ENCODE peak calls at places on chromosomes 11 and 22, in ten cellular contexts. V is gastrocnemius medialis, N is heart left ventricle, A is upper lobe of left lung, J is stomach, D is tibial nerve, C is ovary, O is transverse colon, I is esophagus muscularis mucosa, K is HCT116. L is an unnamed sample.

GRCh38 chr11:48210052-48210451 is 6.6 kb upstream of the OR4B1 start:
- DNase-seq in V (no peak), N (no peak), A (no peak), J (no peak), D (no peak), C (no peak), O (no peak), I (no peak), K (no peak), L (no peak)

GRCh38 chr11:118436639-118437045 is 350 bp downstream of the KMT2A start:
- DNase-seq in V (no peak), N (peak; percentile 34), A (peak; percentile 21), J (no peak), D (peak; percentile 5), C (no peak), O (peak; percentile 32), I (no peak), K (no peak), L (peak; percentile 34)

GRCh38 chr11:94895451-94895850 is 77.9 kb downstream of the CWC15 start:
- DNase-seq in V (no peak), N (no peak), A (no peak), J (no peak), D (no peak), C (no peak), O (no peak), I (no peak), K (no peak), L (no peak)

GRCh38 chr22:27801616-27802388 is at the start of gene MN1:
- DNase-seq in V (no peak), N (no peak), A (no peak), J (peak; percentile 48), D (peak; percentile 64), C (peak; percentile 78), O (peak; percentile 25), I (no peak), K (no peak), L (peak; percentile 56)

GRCh38 chr22:44586337-44586990 is 88.4 kb upstream of the RTL6 start:
- DNase-seq in V (no peak), N (no peak), A (no peak), J (no peak), D (no peak), C (no peak), O (no peak), I (no peak), K (no peak), L (no peak)

GRCh38 chr11:115303929-115304328 is 200.3 kb downstream of the CADM1 start:
- DNase-seq in V (no peak), N (no peak), A (no peak), J (no peak), D (no peak), C (no peak), O (no peak), I (no peak), K (no peak), L (no peak)

GRCh38 chr22:39097098-39098020 is at the start of gene APOBEC3H:
- DNase-seq in V (no peak), N (no peak), A (peak; percentile 44), J (no peak), D (peak; percentile 25), C (no peak), O (peak; percentile 41), I (no peak), K (peak; percentile 16), L (no peak)

GRCh38 chr11:119798656-119799055 is 69.7 kb upstream of the NECTIN1 start:
- DNase-seq in V (no peak), N (no peak), A (no peak), J (no peak), D (no peak), C (no peak), O (no peak), I (no peak), K (no peak), L (no peak)

GRCh38 chr11:16923987-16924386 is 90.2 kb downstream of the PLEKHA7 start:
- DNase-seq in V (no peak), N (no peak), A (no peak), J (peak; percentile 42), D (no peak), C (no peak), O (peak; percentile 80), I (no peak), K (no peak), L (peak; percentile 33)

GRCh38 chr22:21977814-21978213 is 4.8 kb downstream of the TOP3B start:
- DNase-seq in V (no peak), N (no peak), A (no peak), J (no peak), D (no peak), C (no peak), O (no peak), I (no peak), K (no peak), L (no peak)

GRCh38 chr11:92752122-92752521 is 217.3 kb upstream of the MTNR1B start:
- DNase-seq in V (no peak), N (no peak), A (no peak), J (no peak), D (no peak), C (no peak), O (peak; percentile 11), I (no peak), K (no peak), L (no peak)

GRCh38 chr22:25201557-25202273 is 2.1 kb downstream of the CRYBB3 start:
- DNase-seq in V (no peak), N (no peak), A (no peak), J (no peak), D (no peak), C (no peak), O (no peak), I (no peak), K (no peak), L (no peak)

DNA sequence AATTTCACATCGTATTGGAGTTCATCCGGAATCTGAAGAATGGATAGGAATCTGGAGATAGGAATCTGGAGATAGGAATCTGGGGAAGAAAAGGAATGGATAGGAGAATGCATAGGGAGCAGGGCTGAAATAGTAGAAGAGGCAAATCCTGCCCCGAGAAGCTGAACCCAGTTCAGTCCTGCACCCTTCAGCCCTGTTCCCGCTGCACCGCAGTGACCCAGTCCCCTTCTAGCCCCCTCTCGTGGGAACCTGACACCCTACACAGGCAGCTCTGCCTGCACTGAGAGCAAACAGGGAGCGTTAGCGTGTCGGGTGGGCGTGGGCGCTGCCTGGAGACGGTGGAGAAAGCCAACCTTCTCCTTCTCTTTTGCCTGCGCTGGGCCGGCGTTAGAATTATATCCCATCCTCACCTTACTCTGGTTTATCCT is 1.1 kb upstream of the CCKBR start:
- DNase-seq in V (no peak), N (no peak), A (no peak), J (peak; percentile 31), D (no peak), C (no peak), O (no peak), I (no peak), K (no peak), L (peak; percentile 25)
- H3K4me3 ChIP-seq in V (peak overlapping the region; percentile 50), N (peak overlapping the region; percentile 51), A (peak overlapping the region; percentile 44), J (peak overlapping the region; percentile 58), D (peak overlapping the region; percentile 44), C (peak overlapping the region; percentile 25), O (no peak overlapping the region), I (peak overlapping the region; percentile 60), K (no peak overlapping the region), L (no peak overlapping the region)

DNA sequence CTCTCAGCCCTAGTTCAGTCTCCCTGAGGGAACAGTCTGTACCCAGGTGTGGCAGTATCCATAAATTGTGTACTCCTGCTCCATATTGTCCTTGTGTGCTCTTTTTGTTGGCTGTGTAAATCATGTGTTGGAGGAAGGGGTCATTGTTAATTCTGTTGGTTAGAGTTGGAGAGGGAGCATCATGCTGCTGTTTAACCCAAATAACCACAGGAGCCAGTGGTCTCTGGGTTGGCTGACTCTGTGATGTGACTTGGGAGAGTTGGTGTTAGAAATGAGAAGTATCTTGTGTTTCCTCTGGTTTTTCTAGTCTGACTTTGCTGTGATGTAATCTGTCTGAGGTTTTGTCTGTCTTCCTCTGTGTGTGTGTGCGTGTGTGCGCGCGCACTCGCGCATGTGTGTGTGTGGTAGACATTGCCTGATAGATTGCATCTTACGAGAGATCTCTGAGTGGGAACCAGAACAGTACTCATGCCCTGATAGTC is 30.5 kb downstream of the CTNND1 start:
- DNase-seq in V (peak; percentile 50), N (peak; percentile 71), A (peak; percentile 93), J (peak; percentile 68), D (peak; percentile 71), C (no peak), O (peak; percentile 71), I (peak; percentile 92), K (no peak), L (peak; percentile 58)
- TF ChIP-seq POLR2A in V (no peak), N (no peak), A (no peak), J (no peak), D (no peak), C (no peak), O (peak; percentile 33), I (no peak), K (no peak), L (no peak)

DNA sequence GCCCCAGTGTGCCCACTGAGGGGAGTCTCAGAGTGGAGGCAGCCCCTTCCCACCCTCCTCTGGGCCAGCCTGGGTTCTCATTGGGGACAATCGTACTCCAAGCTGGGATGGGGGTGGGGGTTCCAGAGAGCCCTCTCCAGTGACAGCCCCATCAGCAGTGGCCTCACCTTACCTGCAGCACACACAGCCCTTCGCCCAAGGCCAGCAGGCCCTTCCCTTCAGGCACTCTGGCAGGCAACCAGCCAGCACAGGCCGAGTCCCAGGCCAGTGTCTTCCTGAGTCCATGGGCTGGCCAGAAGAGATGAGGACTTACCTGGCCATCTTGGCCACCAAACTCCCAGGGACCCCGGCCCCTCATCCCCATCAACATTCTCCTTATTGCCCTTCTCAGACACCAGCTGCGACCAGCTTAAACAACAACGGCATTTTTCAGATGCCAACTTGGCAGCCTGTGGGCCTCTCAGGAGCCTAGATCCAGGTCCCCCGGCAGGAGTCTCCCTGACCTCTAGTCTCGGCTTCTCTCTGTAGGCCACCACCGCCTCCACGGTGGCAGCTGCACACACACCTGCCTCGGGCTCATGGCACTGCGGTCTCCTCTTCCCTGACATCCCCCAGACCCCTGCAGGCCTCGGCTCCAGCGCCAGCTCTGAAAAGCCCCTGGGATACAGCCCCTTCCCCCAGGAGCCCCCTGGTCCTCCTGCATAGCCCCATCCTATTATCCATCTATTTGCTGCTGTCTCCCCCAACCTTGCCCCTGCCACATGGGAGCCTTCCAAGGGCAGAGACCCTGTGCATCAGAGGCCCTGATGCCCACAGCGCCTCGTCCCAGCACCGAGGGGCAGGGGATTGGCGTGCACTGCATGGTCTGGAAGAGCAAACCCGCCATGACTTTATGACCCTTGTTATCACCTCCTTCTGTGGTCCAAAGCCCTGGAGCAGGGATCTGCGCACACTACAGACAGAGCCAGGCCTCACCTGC is 111.2 kb upstream of the FGF3 start:
- DNase-seq in V (peak; percentile 7), N (no peak), A (no peak), J (no peak), D (no peak), C (no peak), O (no peak), I (no peak), K (no peak), L (peak; percentile 10)
- H3K4me3 ChIP-seq in V (no peak overlapping the region), N (no peak overlapping the region), A (no peak overlapping the region), J (no peak overlapping the region), D (no peak overlapping the region), C (no peak overlapping the region), O (no peak overlapping the region), I (no peak overlapping the region), K (no peak overlapping the region), L (no peak overlapping the region)

DNA sequence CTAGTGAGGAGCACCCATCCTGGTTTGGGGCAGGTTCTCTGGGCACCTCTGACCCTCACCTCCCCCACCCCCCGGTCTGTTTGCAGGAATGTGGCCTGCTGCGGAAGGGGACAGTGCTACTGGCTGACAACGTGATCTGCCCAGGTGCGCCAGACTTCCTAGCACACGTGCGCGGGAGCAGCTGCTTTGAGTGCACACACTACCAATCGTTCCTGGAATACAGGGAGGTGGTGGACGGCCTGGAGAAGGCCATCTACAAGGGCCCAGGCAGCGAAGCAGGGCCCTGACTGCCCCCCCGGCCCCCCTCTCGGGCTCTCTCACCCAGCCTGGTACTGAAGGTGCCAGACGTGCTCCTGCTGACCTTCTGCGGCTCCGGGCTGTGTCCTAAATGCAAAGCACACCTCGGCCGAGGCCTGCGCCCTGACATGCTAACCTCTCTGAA is 26.9 kb upstream of the TXNRD2 start:
- DNase-seq in V (no peak), N (no peak), A (no peak), J (peak; percentile 49), D (no peak), C (no peak), O (no peak), I (no peak), K (no peak), L (no peak)
- TF ChIP-seq POLR2A in V (no peak), N (no peak), A (no peak), J (no peak), D (no peak), C (no peak), O (no peak), I (no peak), K (no peak), L (no peak)